ENCODE peak calls at places on chromosomes 4 and X, in five cellular contexts. One of them, this sample, is unnamed.

GRCh38 chr4:144562019-144562740 is 83.8 kb upstream of the HHIP start:
- ATAC-seq in right lobe of liver: peak; percentile 76
- ATAC-seq in A549: no peak
- ATAC-seq in HepG2: peak; percentile 57
- ATAC-seq in IMR-90: no peak
- ATAC-seq in this sample: no peak

GRCh38 chr4:11489449-11490083 is 60.9 kb upstream of the HS3ST1 start:
- ATAC-seq in A549: no peak
- ATAC-seq in right lobe of liver: peak; percentile 73
- ATAC-seq in IMR-90: no peak
- ATAC-seq in HepG2: no peak
- ATAC-seq in this sample: peak; percentile 70

GRCh38 chr4:113455081-113455480 is 306.5 kb downstream of the CAMK2D start:
- ATAC-seq in right lobe of liver: no peak
- ATAC-seq in IMR-90: no peak
- ATAC-seq in A549: no peak
- ATAC-seq in HepG2: no peak
- ATAC-seq in this sample: no peak

GRCh38 chrX:115503099-115503498 is 57.9 kb upstream of the PLS3 start:
- ATAC-seq in IMR-90: peak; percentile 60
- ATAC-seq in HepG2: no peak
- ATAC-seq in right lobe of liver: no peak
- ATAC-seq in A549: no peak
- ATAC-seq in this sample: no peak

GRCh38 chr4:71270901-71271300 is 67.9 kb upstream of the SLC4A4 start:
- ATAC-seq in HepG2: peak; percentile 86
- ATAC-seq in IMR-90: no peak
- ATAC-seq in A549: peak; percentile 78
- ATAC-seq in right lobe of liver: peak; percentile 64
- ATAC-seq in this sample: no peak

GRCh38 chr4:155592568-155593343 is 73.9 kb upstream of the GUCY1A1 start:
- ATAC-seq in IMR-90: peak; percentile 60
- ATAC-seq in HepG2: no peak
- ATAC-seq in A549: no peak
- ATAC-seq in right lobe of liver: no peak
- ATAC-seq in this sample: peak; percentile 76

GRCh38 chrX:130086414-130087207 is 23.7 kb downstream of the ELF4 start:
- ATAC-seq in IMR-90: no peak
- ATAC-seq in HepG2: no peak
- ATAC-seq in right lobe of liver: peak; percentile 46
- ATAC-seq in A549: no peak
- ATAC-seq in this sample: no peak

GRCh38 chrX:39767446-39767845 is 330.3 kb downstream of the BCOR start:
- ATAC-seq in right lobe of liver: no peak
- ATAC-seq in A549: no peak
- ATAC-seq in HepG2: no peak
- ATAC-seq in IMR-90: no peak
- ATAC-seq in this sample: no peak

GRCh38 chr4:174794706-174795105 is 34.3 kb downstream of the GLRA3 start:
- ATAC-seq in A549: no peak
- ATAC-seq in right lobe of liver: no peak
- ATAC-seq in IMR-90: no peak
- ATAC-seq in HepG2: no peak
- ATAC-seq in this sample: no peak

GRCh38 chr4:109275346-109275745 is 27.1 kb downstream of the COL25A1 start:
- ATAC-seq in HepG2: no peak
- ATAC-seq in A549: no peak
- ATAC-seq in right lobe of liver: no peak
- ATAC-seq in IMR-90: no peak
- ATAC-seq in this sample: no peak

GRCh38 chrX:68428431-68428830 is 4.9 kb downstream of the OPHN1 start:
- ATAC-seq in right lobe of liver: no peak
- ATAC-seq in HepG2: no peak
- ATAC-seq in A549: no peak
- ATAC-seq in IMR-90: no peak
- ATAC-seq in this sample: no peak

GRCh38 chr4:61200991-61201526 is 933 bp downstream of the ADGRL3 start:
- ATAC-seq in HepG2: peak; percentile 53
- ATAC-seq in A549: no peak
- ATAC-seq in right lobe of liver: no peak
- ATAC-seq in IMR-90: peak; percentile 36
- ATAC-seq in this sample: no peak

GRCh38 chr4:17595471-17596005 is 18.5 kb downstream of the LAP3 start:
- ATAC-seq in right lobe of liver: peak; percentile 70
- ATAC-seq in IMR-90: no peak
- ATAC-seq in HepG2: no peak
- ATAC-seq in A549: no peak
- ATAC-seq in this sample: no peak

GRCh38 chr4:118361192-118361591 is 8.4 kb upstream of the PRSS12 start:
- ATAC-seq in HepG2: no peak
- ATAC-seq in IMR-90: peak; percentile 70
- ATAC-seq in A549: no peak
- ATAC-seq in right lobe of liver: no peak
- ATAC-seq in this sample: no peak

GRCh38 chr4:78553526-78554060 is 2.0 kb downstream of the ANXA3 start:
- ATAC-seq in right lobe of liver: no peak
- ATAC-seq in A549: no peak
- ATAC-seq in IMR-90: no peak
- ATAC-seq in HepG2: no peak
- ATAC-seq in this sample: no peak

GRCh38 chr4:169152104-169152503 is 118.7 kb downstream of the SH3RF1 start:
- ATAC-seq in A549: no peak
- ATAC-seq in right lobe of liver: no peak
- ATAC-seq in HepG2: no peak
- ATAC-seq in IMR-90: no peak
- ATAC-seq in this sample: no peak

GRCh38 chrX:84634201-84634782 is 132.0 kb upstream of the HDX start:
- ATAC-seq in A549: no peak
- ATAC-seq in IMR-90: no peak
- ATAC-seq in HepG2: no peak
- ATAC-seq in right lobe of liver: no peak
- ATAC-seq in this sample: no peak

GRCh38 chr4:28799696-28800095 is 1920.5 kb upstream of the PCDH7 start:
- ATAC-seq in HepG2: no peak
- ATAC-seq in IMR-90: no peak
- ATAC-seq in A549: no peak
- ATAC-seq in right lobe of liver: no peak
- ATAC-seq in this sample: no peak

GRCh38 chr4:30881985-30882384 is 161.8 kb downstream of the PCDH7 start:
- ATAC-seq in IMR-90: no peak
- ATAC-seq in right lobe of liver: no peak
- ATAC-seq in A549: no peak
- ATAC-seq in HepG2: no peak
- ATAC-seq in this sample: no peak

GRCh38 chrX:39630344-39630743 is 467.4 kb downstream of the BCOR start:
- ATAC-seq in HepG2: no peak
- ATAC-seq in IMR-90: no peak
- ATAC-seq in right lobe of liver: no peak
- ATAC-seq in A549: no peak
- ATAC-seq in this sample: no peak

GRCh38 chr4:91147067-91147466 is 1019.9 kb downstream of the CCSER1 start:
- ATAC-seq in A549: no peak
- ATAC-seq in IMR-90: no peak
- ATAC-seq in HepG2: no peak
- ATAC-seq in right lobe of liver: no peak
- ATAC-seq in this sample: no peak

GRCh38 chr4:132540797-132541196 is 608.3 kb upstream of the PCDH10 start:
- ATAC-seq in IMR-90: no peak
- ATAC-seq in A549: no peak
- ATAC-seq in HepG2: no peak
- ATAC-seq in right lobe of liver: no peak
- ATAC-seq in this sample: no peak

GRCh38 chr4:184907216-184907615 is 81.4 kb upstream of the ACSL1 start:
- ATAC-seq in HepG2: no peak
- ATAC-seq in right lobe of liver: peak; percentile 51
- ATAC-seq in IMR-90: no peak
- ATAC-seq in A549: no peak
- ATAC-seq in this sample: no peak

GRCh38 chr4:114386637-114387233 is 211.9 kb upstream of the UGT8 start:
- ATAC-seq in right lobe of liver: peak; percentile 58
- ATAC-seq in A549: no peak
- ATAC-seq in HepG2: peak; percentile 35
- ATAC-seq in IMR-90: peak; percentile 51
- ATAC-seq in this sample: no peak

GRCh38 chr4:89619230-89619962 is 217.6 kb downstream of the SNCA start:
- ATAC-seq in IMR-90: no peak
- ATAC-seq in right lobe of liver: no peak
- ATAC-seq in A549: no peak
- ATAC-seq in HepG2: no peak
- ATAC-seq in this sample: no peak

GRCh38 chrX:119655125-119655524 is 37.8 kb downstream of the SEPTIN6 start:
- ATAC-seq in IMR-90: peak; percentile 95
- ATAC-seq in A549: no peak
- ATAC-seq in HepG2: no peak
- ATAC-seq in right lobe of liver: no peak
- ATAC-seq in this sample: no peak

GRCh38 chr4:4781936-4782754 is 77.3 kb upstream of the MSX1 start:
- ATAC-seq in right lobe of liver: no peak
- ATAC-seq in A549: no peak
- ATAC-seq in HepG2: no peak
- ATAC-seq in IMR-90: peak; percentile 57
- ATAC-seq in this sample: no peak

GRCh38 chrX:137031517-137032377 is 2.0 kb downstream of the GPR101 start:
- ATAC-seq in right lobe of liver: peak; percentile 70
- ATAC-seq in IMR-90: peak; percentile 81
- ATAC-seq in A549: no peak
- ATAC-seq in HepG2: no peak
- ATAC-seq in this sample: no peak

GRCh38 chr4:59814402-59814801 is 1385.7 kb upstream of the ADGRL3 start:
- ATAC-seq in A549: no peak
- ATAC-seq in HepG2: no peak
- ATAC-seq in IMR-90: no peak
- ATAC-seq in right lobe of liver: no peak
- ATAC-seq in this sample: no peak

GRCh38 chr4:8540072-8540471 is 40.1 kb upstream of the GPR78 start:
- ATAC-seq in right lobe of liver: no peak
- ATAC-seq in A549: no peak
- ATAC-seq in HepG2: no peak
- ATAC-seq in IMR-90: peak; percentile 44
- ATAC-seq in this sample: no peak

GRCh38 chrX:153460826-153461225 is 9.6 kb downstream of the HAUS7 start:
- ATAC-seq in A549: peak; percentile 85
- ATAC-seq in IMR-90: peak; percentile 66
- ATAC-seq in HepG2: peak; percentile 88
- ATAC-seq in right lobe of liver: peak; percentile 70
- ATAC-seq in this sample: peak; percentile 42

GRCh38 chr4:7782783-7783182 is 156.9 kb downstream of the AFAP1 start:
- ATAC-seq in A549: no peak
- ATAC-seq in right lobe of liver: no peak
- ATAC-seq in HepG2: no peak
- ATAC-seq in IMR-90: no peak
- ATAC-seq in this sample: no peak

GRCh38 chrX:45714864-45715263 is 514.2 kb upstream of the DIPK2B start:
- ATAC-seq in HepG2: no peak
- ATAC-seq in right lobe of liver: peak; percentile 43
- ATAC-seq in IMR-90: no peak
- ATAC-seq in A549: no peak
- ATAC-seq in this sample: no peak

GRCh38 chr4:184757810-184758209 is 23.9 kb upstream of the CENPU start:
- ATAC-seq in IMR-90: no peak
- ATAC-seq in HepG2: no peak
- ATAC-seq in right lobe of liver: no peak
- ATAC-seq in A549: no peak
- ATAC-seq in this sample: peak; percentile 77

DNA sequence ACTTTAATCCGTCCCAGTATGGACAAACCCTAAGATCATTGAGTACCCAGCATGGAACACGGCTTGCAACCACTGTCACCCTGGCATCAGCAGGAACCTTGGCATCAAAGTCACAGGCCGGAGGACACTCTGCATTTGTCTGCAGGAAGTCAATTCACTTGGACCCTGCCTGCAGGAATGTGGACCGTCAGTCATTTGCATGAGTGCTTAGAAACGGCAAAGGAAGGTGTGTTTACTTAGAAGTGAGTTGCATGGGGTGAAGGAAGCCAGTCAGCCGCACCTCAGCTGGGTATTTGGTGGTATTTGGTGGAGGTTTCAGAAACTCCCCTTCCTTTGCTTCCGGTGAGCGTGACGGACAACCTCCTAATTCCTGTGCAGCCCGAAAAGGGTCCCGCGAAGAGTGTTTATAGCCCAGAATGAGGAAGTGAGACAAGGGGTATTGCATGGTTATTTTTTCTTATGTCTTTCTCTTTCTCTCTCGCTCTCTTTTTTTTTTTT is 15.5 kb downstream of the P2RY8 start:
- ATAC-seq in HepG2: peak; percentile 44
- ATAC-seq in right lobe of liver: peak; percentile 59
- ATAC-seq in IMR-90: no peak
- ATAC-seq in A549: peak; percentile 45
- ATAC-seq in this sample: no peak
- TF ChIP-seq POLR2A in HepG2: no peak
- TF ChIP-seq POLR2A in right lobe of liver: no peak
- TF ChIP-seq POLR2A in IMR-90: no peak
- TF ChIP-seq POLR2A in A549: no peak
- TF ChIP-seq POLR2A in this sample: no peak

GRCh38 chrX:49177338-49177833 is 5.7 kb downstream of the PLP2 start:
- ATAC-seq in HepG2: peak; percentile 64
- ATAC-seq in A549: peak; percentile 46
- ATAC-seq in IMR-90: no peak
- ATAC-seq in right lobe of liver: peak; percentile 66
- ATAC-seq in this sample: peak; percentile 6
- TF ChIP-seq POLR2A in HepG2: no peak
- TF ChIP-seq POLR2A in A549: no peak
- TF ChIP-seq POLR2A in IMR-90: no peak
- TF ChIP-seq POLR2A in right lobe of liver: no peak
- TF ChIP-seq POLR2A in this sample: no peak

GRCh38 chr4:122046255-122046654 is 94.4 kb upstream of the TRPC3 start:
- ATAC-seq in right lobe of liver: no peak
- ATAC-seq in IMR-90: no peak
- ATAC-seq in A549: no peak
- ATAC-seq in HepG2: no peak
- ATAC-seq in this sample: no peak
- TF ChIP-seq POLR2A in right lobe of liver: no peak
- TF ChIP-seq POLR2A in IMR-90: no peak
- TF ChIP-seq POLR2A in A549: no peak
- TF ChIP-seq POLR2A in HepG2: no peak
- TF ChIP-seq POLR2A in this sample: no peak

GRCh38 chr4:10109995-10110670 is 6.5 kb downstream of the WDR1 start:
- ATAC-seq in A549: no peak
- ATAC-seq in IMR-90: no peak
- ATAC-seq in HepG2: no peak
- ATAC-seq in right lobe of liver: no peak
- ATAC-seq in this sample: no peak
- TF ChIP-seq POLR2A in A549: no peak
- TF ChIP-seq POLR2A in IMR-90: no peak
- TF ChIP-seq POLR2A in HepG2: peak; percentile 30
- TF ChIP-seq POLR2A in right lobe of liver: no peak
- TF ChIP-seq POLR2A in this sample: no peak

DNA sequence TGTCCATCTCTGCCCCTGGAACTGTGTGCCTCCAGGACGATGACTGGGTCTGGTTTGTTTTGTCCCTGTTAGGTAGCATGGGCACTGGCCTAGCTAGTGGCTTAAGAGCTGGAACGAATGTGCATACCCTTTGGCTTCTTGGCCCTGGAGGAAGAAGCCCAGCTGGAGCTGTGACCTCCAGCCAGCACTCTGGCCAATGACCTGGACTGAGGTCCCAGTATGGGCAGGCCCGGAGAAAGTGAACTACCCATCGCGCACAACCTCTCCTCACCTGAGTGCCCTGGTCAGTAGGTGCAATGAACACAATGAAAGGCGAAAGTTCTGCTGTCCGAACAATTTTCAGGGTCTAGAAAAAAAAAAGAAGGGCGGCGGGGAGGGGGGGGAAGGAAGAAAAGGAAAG is 18.3 kb downstream of the DKC1 start:
- ATAC-seq in right lobe of liver: peak; percentile 83
- ATAC-seq in A549: peak; percentile 7
- ATAC-seq in IMR-90: no peak
- ATAC-seq in HepG2: peak; percentile 17
- ATAC-seq in this sample: no peak
- TF ChIP-seq POLR2A in right lobe of liver: no peak
- TF ChIP-seq POLR2A in A549: no peak
- TF ChIP-seq POLR2A in IMR-90: no peak
- TF ChIP-seq POLR2A in HepG2: no peak
- TF ChIP-seq POLR2A in this sample: no peak